ENCODE peak calls at places on chromosome 13, in seven cellular contexts. E is heart left ventricle, P is breast epithelium, R is heart right ventricle, U is upper lobe of right lung, F is AG04450, S is mammary epithelial cell. J is an unnamed sample.

GRCh38 chr13:66537417-66537816 is 692.7 kb downstream of the PCDH9 start:
- DNase-seq in E (no peak), P (no peak), R (no peak), U (no peak), F (no peak), S (no peak), J (no peak)

GRCh38 chr13:32259116-32259515 is 56.0 kb downstream of the ZAR1L start:
- DNase-seq in E (no peak), P (no peak), R (no peak), U (no peak), F (no peak), S (no peak), J (no peak)

GRCh38 chr13:59047546-59047945 is 1116.2 kb downstream of the DIAPH3 start:
- DNase-seq in E (no peak), P (no peak), R (no peak), U (no peak), F (no peak), S (peak; percentile 20), J (no peak)

GRCh38 chr13:80029170-80029569 is 311.8 kb downstream of the SPRY2 start:
- DNase-seq in E (no peak), P (no peak), R (peak; percentile 9), U (no peak), F (no peak), S (no peak), J (no peak)

GRCh38 chr13:112247471-112248405 is 128.4 kb upstream of the SPACA7 start:
- DNase-seq in E (no peak), P (no peak), R (no peak), U (peak; percentile 52), F (no peak), S (no peak), J (no peak)

GRCh38 chr13:25752957-25753540 is 298.8 kb downstream of the SHISA2 start:
- DNase-seq in E (no peak), P (no peak), R (peak; percentile 32), U (no peak), F (peak; percentile 18), S (peak; percentile 74), J (no peak)

GRCh38 chr13:37173214-37173613 is 67.8 kb upstream of the CSNK1A1L start:
- DNase-seq in E (no peak), P (no peak), R (no peak), U (no peak), F (peak; percentile 69), S (no peak), J (no peak)

GRCh38 chr13:94435604-94436226 is 43.8 kb downstream of the DCT start:
- DNase-seq in E (no peak), P (no peak), R (no peak), U (no peak), F (peak; percentile 11), S (peak; percentile 28), J (no peak)

GRCh38 chr13:107466326-107466725 is 749.0 kb downstream of the LIG4 start:
- DNase-seq in E (no peak), P (no peak), R (no peak), U (no peak), F (no peak), S (no peak), J (no peak)

GRCh38 chr13:59374720-59375119 is 789.0 kb downstream of the DIAPH3 start:
- DNase-seq in E (no peak), P (no peak), R (no peak), U (no peak), F (no peak), S (no peak), J (no peak)

GRCh38 chr13:47126432-47126831 is 229.6 kb upstream of the HTR2A start:
- DNase-seq in E (no peak), P (no peak), R (no peak), U (no peak), F (no peak), S (no peak), J (no peak)

GRCh38 chr13:45206340-45206739 is 5.5 kb upstream of the KCTD4 start:
- DNase-seq in E (no peak), P (no peak), R (no peak), U (no peak), F (peak; percentile 74), S (peak; percentile 96), J (peak; percentile 77)

GRCh38 chr13:32255744-32256120 is 59.4 kb downstream of the ZAR1L start:
- DNase-seq in E (no peak), P (no peak), R (no peak), U (no peak), F (no peak), S (no peak), J (no peak)

GRCh38 chr13:30111810-30112209 is 195.5 kb downstream of the KATNAL1 start:
- DNase-seq in E (no peak), P (no peak), R (no peak), U (no peak), F (no peak), S (no peak), J (no peak)

GRCh38 chr13:68535329-68535728 is 1305.2 kb upstream of the PCDH9 start:
- DNase-seq in E (no peak), P (no peak), R (no peak), U (no peak), F (no peak), S (no peak), J (no peak)

GRCh38 chr13:68304287-68304893 is 1074.3 kb upstream of the PCDH9 start:
- DNase-seq in E (no peak), P (no peak), R (no peak), U (no peak), F (no peak), S (peak; percentile 9), J (no peak)

GRCh38 chr13:58397596-58398387 is 766.2 kb downstream of the PCDH17 start:
- DNase-seq in E (peak; percentile 51), P (no peak), R (peak; percentile 21), U (peak; percentile 41), F (no peak), S (no peak), J (no peak)

GRCh38 chr13:28574617-28575142 is 79.8 kb upstream of the FLT1 start:
- DNase-seq in E (no peak), P (no peak), R (no peak), U (no peak), F (peak; percentile 94), S (peak; percentile 94), J (peak; percentile 96)

DNA sequence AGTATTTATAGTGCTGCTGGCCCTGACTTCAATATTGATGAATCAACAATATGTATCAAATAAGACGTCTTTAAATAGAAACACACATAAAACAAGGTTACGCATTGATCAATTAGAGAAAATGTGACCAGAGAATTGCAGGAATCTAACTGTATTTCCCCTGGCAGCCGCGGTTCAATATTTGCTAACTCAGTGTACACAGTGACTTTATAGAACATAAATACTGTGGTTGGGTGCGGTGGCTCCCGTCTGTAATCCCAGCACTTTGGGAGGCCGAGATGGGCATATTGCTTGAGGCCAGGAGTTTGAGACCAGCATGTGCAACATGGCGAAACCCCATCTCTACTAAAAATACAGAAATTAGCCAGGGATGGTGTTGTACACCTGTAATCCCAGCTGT is 22.8 kb upstream of the UPF3A start:
- DNase-seq in E (no peak), P (no peak), R (no peak), U (no peak), F (no peak), S (no peak), J (no peak)
- H3K27ac ChIP-seq in E (no peak overlapping the region), P (no peak overlapping the region), R (no peak overlapping the region), U (no peak overlapping the region), F (no peak overlapping the region), S (no peak overlapping the region), J (no peak overlapping the region)

DNA sequence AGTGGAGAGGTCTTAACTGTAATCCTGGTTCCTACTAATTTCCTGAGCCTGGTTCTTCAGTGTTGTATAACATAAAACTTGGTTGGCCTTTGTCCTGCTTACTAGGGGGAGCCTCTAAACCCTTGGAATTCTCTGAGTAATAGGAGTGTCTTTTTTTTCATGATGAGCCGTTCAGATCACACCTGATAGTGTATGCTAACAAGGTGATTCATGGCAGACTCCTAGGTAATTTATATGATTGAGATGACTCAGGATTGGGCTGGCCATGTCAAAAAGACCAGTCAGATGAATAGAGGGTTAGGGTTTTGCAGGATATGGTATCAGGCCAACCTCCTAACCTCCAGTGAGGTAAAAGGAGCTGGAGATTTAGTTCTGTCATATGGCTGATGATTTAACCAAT is 135.8 kb upstream of the KLF12 start:
- DNase-seq in E (no peak), P (no peak), R (no peak), U (no peak), F (no peak), S (peak; percentile 86), J (peak; percentile 72)
- H3K27ac ChIP-seq in E (no peak overlapping the region), P (no peak overlapping the region), R (no peak overlapping the region), U (no peak overlapping the region), F (no peak overlapping the region), S (no peak overlapping the region), J (no peak overlapping the region)

DNA sequence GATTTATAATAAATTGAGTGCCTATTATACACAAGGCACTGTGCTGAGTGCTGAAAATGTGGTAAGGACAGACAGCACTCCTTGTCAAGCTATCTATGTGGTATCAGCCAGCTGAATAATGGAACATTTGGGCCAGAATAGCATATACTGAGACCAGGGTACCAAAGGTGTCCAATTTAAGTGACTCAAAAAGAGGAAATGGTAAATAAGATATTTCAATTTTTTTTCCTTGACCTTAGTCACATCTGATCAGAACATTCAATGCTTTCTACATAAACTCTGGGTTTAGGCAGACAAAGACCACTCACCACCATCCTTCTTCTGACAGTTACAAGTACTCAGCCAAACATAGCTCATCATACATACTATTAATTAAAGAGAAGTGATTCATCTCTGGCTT is 43.2 kb downstream of the RCBTB2 start:
- DNase-seq in E (no peak), P (no peak), R (no peak), U (no peak), F (no peak), S (no peak), J (no peak)
- H3K27ac ChIP-seq in E (peak overlapping the region; percentile 18), P (no peak overlapping the region), R (peak overlapping the region; percentile 90), U (no peak overlapping the region), F (no peak overlapping the region), S (no peak overlapping the region), J (peak overlapping the region; percentile 7)

DNA sequence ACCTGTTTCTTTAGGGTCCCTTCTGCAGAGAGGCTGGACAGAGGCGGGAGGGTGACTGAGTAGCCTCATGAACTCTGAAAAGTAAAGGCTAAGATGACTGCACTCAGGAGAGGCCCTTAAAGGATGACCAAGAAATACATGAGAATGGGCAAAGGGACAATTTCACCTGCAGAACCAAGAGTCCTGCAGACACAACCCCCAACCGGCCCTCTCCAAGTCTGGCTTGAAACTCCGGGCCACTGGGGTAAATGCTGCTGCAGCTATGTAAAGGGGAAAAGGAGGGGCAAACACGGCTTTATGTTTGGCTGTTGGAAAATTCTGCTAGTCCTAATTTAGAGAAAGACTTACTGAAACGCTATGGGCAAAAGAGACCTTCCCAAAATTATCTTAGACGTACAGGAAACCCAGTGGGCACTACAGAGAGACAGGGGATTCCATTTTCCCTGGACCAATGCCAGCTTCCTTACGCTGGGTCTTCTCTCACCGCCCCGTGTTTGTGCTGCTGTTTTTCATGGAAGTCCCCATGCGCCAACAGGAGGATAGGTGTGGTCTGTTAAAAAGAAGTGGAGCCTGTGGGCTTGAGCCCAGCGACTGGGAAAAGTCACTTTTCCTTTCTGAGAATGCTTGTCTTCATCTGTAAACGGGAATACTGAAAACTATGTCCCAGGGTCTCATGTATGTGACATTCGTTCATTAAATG is 10.6 kb downstream of the COL4A2 start:
- DNase-seq in E (no peak), P (no peak), R (no peak), U (no peak), F (no peak), S (no peak), J (no peak)
- H3K27ac ChIP-seq in E (peak overlapping the region; percentile 71), P (no peak overlapping the region), R (no peak overlapping the region), U (no peak overlapping the region), F (no peak overlapping the region), S (no peak overlapping the region), J (no peak overlapping the region)